ENCODE peak calls at places on chromosome 18, in nine cellular contexts. K, W, A, D, Z, Y, V, O and U are unnamed samples.

GRCh38 chr18:70431203-70431624 is 142.4 kb downstream of the SOCS6 start:
- DNase-seq in K (no peak), W (no peak), A (no peak), D (no peak), Z (no peak), Y (no peak), V (peak), O (no peak), U (no peak)

GRCh38 chr18:69980509-69980908 is 32.8 kb upstream of the CD226 start:
- DNase-seq in K (no peak), W (no peak), A (no peak), D (no peak), Z (no peak), Y (no peak), V (no peak), O (no peak), U (no peak)

GRCh38 chr18:21747268-21747667 is 6.7 kb downstream of the MIB1 start:
- DNase-seq in K (no peak), W (no peak), A (no peak), D (no peak), Z (no peak), Y (no peak), V (no peak), O (no peak), U (no peak)

GRCh38 chr18:60987963-60988362 is 345.3 kb upstream of the CDH20 start:
- DNase-seq in K (no peak), W (no peak), A (no peak), D (no peak), Z (no peak), Y (no peak), V (peak), O (no peak), U (no peak)

GRCh38 chr18:10131783-10132381 is 218.1 kb downstream of the VAPA start:
- DNase-seq in K (no peak), W (no peak), A (no peak), D (peak), Z (no peak), Y (no peak), V (no peak), O (peak), U (no peak)

GRCh38 chr18:22113144-22113813 is 56.1 kb upstream of the GATA6 start:
- DNase-seq in K (no peak), W (no peak), A (peak), D (peak), Z (no peak), Y (no peak), V (no peak), O (no peak), U (no peak)

GRCh38 chr18:26227051-26227672 is 917 bp downstream of the TAF4B start:
- DNase-seq in K (no peak), W (no peak), A (no peak), D (no peak), Z (no peak), Y (peak), V (peak), O (peak), U (no peak)

GRCh38 chr18:79522451-79523220 is 126.9 kb downstream of the NFATC1 start:
- DNase-seq in K (peak), W (no peak), A (peak), D (no peak), Z (no peak), Y (no peak), V (no peak), O (no peak), U (peak)

GRCh38 chr18:21117385-21118135 is 5.9 kb upstream of the ROCK1 start:
- DNase-seq in K (no peak), W (no peak), A (no peak), D (no peak), Z (no peak), Y (no peak), V (peak), O (peak), U (no peak)

GRCh38 chr18:34951625-34952379 is 89.4 kb upstream of the MAPRE2 start:
- DNase-seq in K (no peak), W (no peak), A (no peak), D (no peak), Z (no peak), Y (no peak), V (no peak), O (no peak), U (no peak)

GRCh38 chr18:63160172-63160995 is 159.2 kb downstream of the BCL2 start:
- DNase-seq in K (no peak), W (no peak), A (no peak), D (no peak), Z (no peak), Y (no peak), V (no peak), O (no peak), U (peak)

GRCh38 chr18:59005266-59005665 is 134.4 kb upstream of the SEC11C start:
- DNase-seq in K (no peak), W (no peak), A (no peak), D (no peak), Z (no peak), Y (peak), V (peak), O (peak), U (no peak)

GRCh38 chr18:55048892-55049291 is 89.6 kb upstream of the CCDC68 start:
- DNase-seq in K (no peak), W (no peak), A (no peak), D (no peak), Z (no peak), Y (peak), V (peak), O (no peak), U (no peak)

GRCh38 chr18:50790956-50791355 is 28.9 kb downstream of the MRO start:
- DNase-seq in K (no peak), W (peak), A (no peak), D (no peak), Z (no peak), Y (no peak), V (no peak), O (no peak), U (no peak)

GRCh38 chr18:49547701-49548100 is 14.2 kb upstream of the LIPG start:
- DNase-seq in K (no peak), W (no peak), A (no peak), D (no peak), Z (no peak), Y (no peak), V (peak), O (no peak), U (no peak)

GRCh38 chr18:11689972-11690570 is 1.0 kb downstream of the GNAL start:
- DNase-seq in K (no peak), W (peak), A (no peak), D (no peak), Z (peak), Y (no peak), V (peak), O (no peak), U (peak)

GRCh38 chr18:23883277-23883790 is 131.2 kb upstream of the TTC39C start:
- DNase-seq in K (no peak), W (peak), A (no peak), D (no peak), Z (peak), Y (no peak), V (no peak), O (no peak), U (no peak)

GRCh38 chr18:75360206-75360605 is 67.3 kb downstream of the SMIM21 start:
- DNase-seq in K (no peak), W (no peak), A (no peak), D (peak), Z (no peak), Y (no peak), V (no peak), O (no peak), U (no peak)

GRCh38 chr18:9337875-9338274 is 3.3 kb downstream of the TWSG1 start:
- DNase-seq in K (no peak), W (no peak), A (no peak), D (no peak), Z (no peak), Y (peak), V (peak), O (no peak), U (peak)

GRCh38 chr18:6807504-6808257 is 78.2 kb downstream of the ARHGAP28 start:
- DNase-seq in K (no peak), W (no peak), A (no peak), D (no peak), Z (no peak), Y (peak), V (peak), O (no peak), U (no peak)

GRCh38 chr18:40485318-40485717 is 1469.7 kb upstream of the PIK3C3 start:
- DNase-seq in K (no peak), W (no peak), A (no peak), D (no peak), Z (no peak), Y (no peak), V (peak), O (no peak), U (no peak)

GRCh38 chr18:47883771-47884413 is 46.6 kb downstream of the SMAD2 start:
- DNase-seq in K (no peak), W (no peak), A (no peak), D (no peak), Z (no peak), Y (peak), V (peak), O (no peak), U (peak)

GRCh38 chr18:6610436-6610835 is 119.1 kb upstream of the ARHGAP28 start:
- DNase-seq in K (no peak), W (no peak), A (no peak), D (peak), Z (no peak), Y (no peak), V (peak), O (no peak), U (no peak)

GRCh38 chr18:63788447-63789096 is 13.4 kb downstream of the SERPINB7 start:
- DNase-seq in K (no peak), W (no peak), A (no peak), D (no peak), Z (no peak), Y (peak), V (peak), O (no peak), U (peak)

GRCh38 chr18:24078391-24078790 is 60.5 kb upstream of the CABYR start:
- DNase-seq in K (no peak), W (no peak), A (no peak), D (no peak), Z (peak), Y (no peak), V (no peak), O (no peak), U (no peak)

GRCh38 chr18:69215151-69215550 is 185.5 kb upstream of the DOK6 start:
- DNase-seq in K (no peak), W (peak), A (no peak), D (no peak), Z (no peak), Y (no peak), V (no peak), O (no peak), U (no peak)

GRCh38 chr18:79361766-79362522 is 33.8 kb upstream of the NFATC1 start:
- DNase-seq in K (no peak), W (no peak), A (peak), D (no peak), Z (no peak), Y (peak), V (peak), O (no peak), U (no peak)

GRCh38 chr18:76412818-76413565 is 82.0 kb downstream of the ZNF516 start:
- DNase-seq in K (no peak), W (no peak), A (no peak), D (no peak), Z (no peak), Y (no peak), V (peak), O (no peak), U (no peak)

GRCh38 chr18:48216639-48217280 is 192.4 kb downstream of the ZBTB7C start:
- DNase-seq in K (no peak), W (no peak), A (no peak), D (no peak), Z (no peak), Y (no peak), V (no peak), O (no peak), U (no peak)

GRCh38 chr18:63348508-63349136 is 18.4 kb downstream of the KDSR start:
- DNase-seq in K (no peak), W (no peak), A (no peak), D (no peak), Z (no peak), Y (no peak), V (no peak), O (no peak), U (no peak)

GRCh38 chr18:79548077-79548450 is 131.5 kb upstream of the CTDP1 start:
- DNase-seq in K (peak), W (no peak), A (no peak), D (no peak), Z (no peak), Y (no peak), V (no peak), O (no peak), U (no peak)

GRCh38 chr18:62486290-62486964 is 36.4 kb upstream of the ZCCHC2 start:
- DNase-seq in K (no peak), W (no peak), A (no peak), D (no peak), Z (no peak), Y (peak), V (no peak), O (no peak), U (peak)

GRCh38 chr18:28999711-29000110 is 822.8 kb upstream of the CDH2 start:
- DNase-seq in K (no peak), W (no peak), A (no peak), D (no peak), Z (no peak), Y (no peak), V (no peak), O (no peak), U (no peak)

DNA sequence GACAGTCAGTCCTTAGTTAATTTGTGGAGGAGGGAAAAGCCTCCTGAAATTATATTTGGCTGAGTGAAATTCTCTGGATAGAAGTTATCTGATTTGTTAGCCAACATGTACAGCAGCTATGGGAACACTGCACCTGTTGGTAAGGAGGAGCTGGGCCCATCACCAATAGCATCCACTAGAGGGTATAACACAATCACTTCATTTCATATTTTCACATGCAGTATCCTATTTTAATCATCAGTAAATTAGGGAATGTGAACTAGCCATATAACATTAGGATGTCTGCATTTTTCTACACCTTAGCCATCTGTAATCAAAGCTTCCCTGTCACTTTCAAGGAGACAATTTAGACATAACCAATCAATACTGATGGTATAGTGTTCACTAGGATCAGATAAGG is 818.4 kb upstream of the CDH2 start:
- DNase-seq in K (no peak), W (peak), A (no peak), D (no peak), Z (no peak), Y (peak), V (peak), O (no peak), U (no peak)
- TF ChIP-seq CTCF in K (no peak), W (no peak), A (no peak), D (no peak), Z (no peak), Y (peak), V (peak), O (peak), U (no peak)

DNA sequence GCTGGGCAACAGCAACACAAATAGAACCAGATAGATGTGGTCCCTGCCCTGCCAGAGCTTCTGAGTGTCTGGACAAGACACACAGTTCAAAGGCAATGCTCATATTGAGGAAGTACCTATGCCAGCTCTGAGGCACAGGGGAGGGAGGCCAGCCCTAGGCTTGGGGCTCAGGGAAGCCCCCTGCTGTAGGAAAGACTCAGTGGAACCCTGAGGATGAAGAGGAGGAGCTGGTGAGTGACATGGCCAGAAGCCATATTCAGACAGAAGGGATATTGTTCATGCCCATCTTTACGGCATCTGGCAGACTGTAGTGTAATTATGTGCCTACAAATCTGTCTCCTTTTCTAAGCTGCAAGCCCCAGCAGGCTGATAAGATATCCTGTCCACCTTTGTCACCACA is 8.8 kb downstream of the SIGLEC15 start:
- DNase-seq in K (no peak), W (no peak), A (no peak), D (no peak), Z (no peak), Y (no peak), V (no peak), O (no peak), U (no peak)
- TF ChIP-seq CTCF in K (no peak), W (no peak), A (no peak), D (no peak), Z (no peak), Y (no peak), V (no peak), O (no peak), U (no peak)

GRCh38 chr18:46362533-46362932 is 258.3 kb downstream of the HAUS1 start:
- DNase-seq in K (no peak), W (no peak), A (no peak), D (no peak), Z (no peak), Y (no peak), V (no peak), O (no peak), U (no peak)

GRCh38 chr18:46360841-46361240 is 256.7 kb downstream of the HAUS1 start:
- DNase-seq in K (no peak), W (no peak), A (no peak), D (no peak), Z (no peak), Y (no peak), V (no peak), O (no peak), U (no peak)

GRCh38 chr18:46364048-46364447 is 259.9 kb downstream of the HAUS1 start:
- DNase-seq in K (no peak), W (no peak), A (no peak), D (no peak), Z (no peak), Y (no peak), V (no peak), O (no peak), U (no peak)

GRCh38 chr18:46356278-46357033 is 252.3 kb downstream of the HAUS1 start:
- DNase-seq in K (no peak), W (no peak), A (no peak), D (no peak), Z (no peak), Y (no peak), V (no peak), O (no peak), U (no peak)

GRCh38 chr18:46360102-46360699 is 256.0 kb downstream of the HAUS1 start:
- DNase-seq in K (no peak), W (no peak), A (no peak), D (no peak), Z (no peak), Y (no peak), V (no peak), O (peak), U (no peak)
- TF ChIP-seq CTCF in K (no peak), W (no peak), A (no peak), D (no peak), Z (no peak), Y (no peak), V (no peak), O (no peak), U (no peak)

DNA sequence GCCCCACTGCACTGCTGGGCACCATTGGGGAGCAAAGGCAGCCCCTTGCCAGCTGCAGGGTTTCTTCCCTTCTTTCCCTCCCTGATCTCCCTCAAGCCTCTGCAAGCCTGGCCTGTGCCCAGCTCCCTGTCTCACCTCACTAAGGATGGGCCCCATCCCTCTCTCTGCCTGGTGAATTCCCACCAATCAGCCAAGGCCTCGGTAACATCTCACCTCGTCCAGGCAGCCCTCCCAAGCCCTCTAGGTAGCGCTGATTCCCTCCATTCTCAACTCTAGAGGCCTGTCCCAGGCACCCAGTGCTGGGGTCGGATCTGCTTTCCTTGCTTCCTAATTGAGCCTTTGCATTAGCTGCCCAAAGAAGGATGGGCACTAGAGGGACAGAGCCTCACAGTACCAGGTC is 63.0 kb downstream of the CELF4 start:
- DNase-seq in K (no peak), W (no peak), A (no peak), D (no peak), Z (no peak), Y (no peak), V (no peak), O (no peak), U (no peak)
- TF ChIP-seq CTCF in K (no peak), W (no peak), A (no peak), D (no peak), Z (no peak), Y (no peak), V (no peak), O (peak), U (no peak)